ENCODE peak calls at places on chromosomes 2 and 18, in five cellular contexts. One of them, this sample, is unnamed.

GRCh38 chr2:64186698-64187605 is 42.7 kb upstream of the PELI1 start:
- DNase-seq in gastrocnemius medialis: no peak
- DNase-seq in breast epithelium: no peak
- DNase-seq in H1: no peak
- DNase-seq in HCT116: no peak
- DNase-seq in this sample: no peak

GRCh38 chr2:226115102-226115831 is 684.4 kb downstream of the IRS1 start:
- DNase-seq in H1: no peak
- DNase-seq in breast epithelium: no peak
- DNase-seq in HCT116: peak; percentile 99
- DNase-seq in gastrocnemius medialis: no peak
- DNase-seq in this sample: no peak

GRCh38 chr2:40455661-40456060 is 3.8 kb upstream of the SLC8A1 start:
- DNase-seq in HCT116: no peak
- DNase-seq in H1: no peak
- DNase-seq in breast epithelium: no peak
- DNase-seq in gastrocnemius medialis: no peak
- DNase-seq in this sample: no peak

GRCh38 chr2:161426788-161427412 is 10.8 kb downstream of the TBR1 start:
- DNase-seq in breast epithelium: no peak
- DNase-seq in H1: no peak
- DNase-seq in HCT116: no peak
- DNase-seq in gastrocnemius medialis: no peak
- DNase-seq in this sample: no peak

GRCh38 chr2:239660390-239661228 is 259.8 kb upstream of the HDAC4 start:
- DNase-seq in HCT116: peak; percentile 71
- DNase-seq in gastrocnemius medialis: no peak
- DNase-seq in H1: no peak
- DNase-seq in breast epithelium: no peak
- DNase-seq in this sample: peak; percentile 94

GRCh38 chr2:240466579-240467148 is 31.2 kb downstream of the GPC1 start:
- DNase-seq in gastrocnemius medialis: no peak
- DNase-seq in breast epithelium: peak; percentile 13
- DNase-seq in H1: no peak
- DNase-seq in HCT116: no peak
- DNase-seq in this sample: no peak

GRCh38 chr2:120026890-120027289 is 14.0 kb downstream of the EPB41L5 start:
- DNase-seq in breast epithelium: no peak
- DNase-seq in HCT116: no peak
- DNase-seq in H1: no peak
- DNase-seq in gastrocnemius medialis: no peak
- DNase-seq in this sample: no peak

GRCh38 chr2:109254174-109254904 is 125.3 kb downstream of the SH3RF3 start:
- DNase-seq in H1: no peak
- DNase-seq in breast epithelium: no peak
- DNase-seq in HCT116: no peak
- DNase-seq in gastrocnemius medialis: no peak
- DNase-seq in this sample: no peak

GRCh38 chr18:6022840-6023239 is 127.5 kb upstream of the TMEM200C start:
- DNase-seq in breast epithelium: no peak
- DNase-seq in HCT116: no peak
- DNase-seq in H1: peak; percentile 17
- DNase-seq in gastrocnemius medialis: no peak
- DNase-seq in this sample: no peak

GRCh38 chr2:24986397-24986796 is 14.6 kb upstream of the DNAJC27 start:
- DNase-seq in HCT116: no peak
- DNase-seq in breast epithelium: no peak
- DNase-seq in gastrocnemius medialis: no peak
- DNase-seq in H1: no peak
- DNase-seq in this sample: no peak

GRCh38 chr18:59748628-59749360 is 51.6 kb upstream of the CCBE1 start:
- DNase-seq in HCT116: peak; percentile 41
- DNase-seq in H1: no peak
- DNase-seq in gastrocnemius medialis: no peak
- DNase-seq in breast epithelium: no peak
- DNase-seq in this sample: no peak

GRCh38 chr18:41873730-41874129 is 81.3 kb upstream of the PIK3C3 start:
- DNase-seq in gastrocnemius medialis: no peak
- DNase-seq in H1: no peak
- DNase-seq in breast epithelium: no peak
- DNase-seq in HCT116: no peak
- DNase-seq in this sample: no peak

GRCh38 chr18:33034941-33035340 is 262.1 kb upstream of the KLHL14 start:
- DNase-seq in H1: no peak
- DNase-seq in breast epithelium: no peak
- DNase-seq in gastrocnemius medialis: no peak
- DNase-seq in HCT116: no peak
- DNase-seq in this sample: no peak

GRCh38 chr2:176110975-176111663 is 4.0 kb downstream of the HOXD11 start:
- DNase-seq in gastrocnemius medialis: no peak
- DNase-seq in H1: no peak
- DNase-seq in HCT116: no peak
- DNase-seq in breast epithelium: no peak
- DNase-seq in this sample: no peak

GRCh38 chr2:58620127-58620526 is 379.0 kb upstream of the FANCL start:
- DNase-seq in gastrocnemius medialis: no peak
- DNase-seq in H1: no peak
- DNase-seq in breast epithelium: no peak
- DNase-seq in HCT116: no peak
- DNase-seq in this sample: no peak

GRCh38 chr2:38620282-38620977 is 17.7 kb upstream of the HNRNPLL start:
- DNase-seq in HCT116: no peak
- DNase-seq in H1: no peak
- DNase-seq in gastrocnemius medialis: no peak
- DNase-seq in breast epithelium: no peak
- DNase-seq in this sample: no peak

GRCh38 chr2:186592137-186592875 is 2.5 kb downstream of the ITGAV start:
- DNase-seq in gastrocnemius medialis: no peak
- DNase-seq in breast epithelium: no peak
- DNase-seq in H1: no peak
- DNase-seq in HCT116: no peak
- DNase-seq in this sample: no peak

DNA sequence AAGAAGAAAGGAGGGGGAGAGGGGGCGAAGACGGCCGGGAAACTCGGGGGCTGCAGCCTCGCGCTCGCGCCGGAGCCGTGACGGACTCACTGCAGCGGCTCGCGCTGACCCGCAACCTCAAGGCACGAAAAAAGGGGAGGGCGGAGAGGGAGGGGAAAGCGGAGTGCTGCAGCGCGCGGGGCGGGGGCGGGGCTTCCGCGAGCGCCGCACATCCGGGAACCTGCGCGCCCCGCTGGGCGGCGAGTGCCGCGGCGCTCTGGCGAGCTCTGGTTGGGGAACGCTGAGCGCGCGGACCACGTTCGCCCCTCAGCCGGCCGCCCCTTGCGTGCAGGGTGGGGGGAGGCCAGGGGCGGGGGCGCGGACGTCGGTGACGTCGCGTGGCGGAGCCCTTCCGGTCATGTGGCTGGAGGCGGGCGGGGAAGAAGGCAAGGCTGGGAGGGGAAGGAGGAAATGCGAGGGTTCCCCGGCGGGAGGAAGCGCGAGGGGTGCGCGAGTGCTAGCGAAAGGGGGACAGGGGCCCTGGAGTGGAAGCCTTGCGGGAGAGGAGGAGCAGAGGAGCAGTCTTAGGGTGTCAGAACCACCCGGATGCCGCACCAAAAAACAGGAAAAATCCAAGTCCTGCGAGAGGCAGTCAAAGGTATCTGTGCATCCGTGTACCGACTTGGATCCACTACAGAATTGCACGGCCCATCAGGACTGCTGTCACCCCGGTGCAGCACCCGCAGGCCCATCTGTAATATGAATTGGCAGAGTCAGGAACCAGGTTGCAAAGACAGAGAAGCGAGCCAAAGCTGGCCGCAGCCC is at the start of gene PPP3R1:
- DNase-seq in breast epithelium: peak; percentile 94
- DNase-seq in HCT116: peak; percentile 85
- DNase-seq in gastrocnemius medialis: peak; percentile 93
- DNase-seq in H1: peak; percentile 84
- DNase-seq in this sample: peak; percentile 98
- TF ChIP-seq POLR2A in breast epithelium: peak; percentile 77
- TF ChIP-seq POLR2A in HCT116: peak; percentile 69
- TF ChIP-seq POLR2A in gastrocnemius medialis: peak; percentile 94
- TF ChIP-seq POLR2A in H1: peak; percentile 77
- TF ChIP-seq POLR2A in this sample: peak; percentile 89

DNA sequence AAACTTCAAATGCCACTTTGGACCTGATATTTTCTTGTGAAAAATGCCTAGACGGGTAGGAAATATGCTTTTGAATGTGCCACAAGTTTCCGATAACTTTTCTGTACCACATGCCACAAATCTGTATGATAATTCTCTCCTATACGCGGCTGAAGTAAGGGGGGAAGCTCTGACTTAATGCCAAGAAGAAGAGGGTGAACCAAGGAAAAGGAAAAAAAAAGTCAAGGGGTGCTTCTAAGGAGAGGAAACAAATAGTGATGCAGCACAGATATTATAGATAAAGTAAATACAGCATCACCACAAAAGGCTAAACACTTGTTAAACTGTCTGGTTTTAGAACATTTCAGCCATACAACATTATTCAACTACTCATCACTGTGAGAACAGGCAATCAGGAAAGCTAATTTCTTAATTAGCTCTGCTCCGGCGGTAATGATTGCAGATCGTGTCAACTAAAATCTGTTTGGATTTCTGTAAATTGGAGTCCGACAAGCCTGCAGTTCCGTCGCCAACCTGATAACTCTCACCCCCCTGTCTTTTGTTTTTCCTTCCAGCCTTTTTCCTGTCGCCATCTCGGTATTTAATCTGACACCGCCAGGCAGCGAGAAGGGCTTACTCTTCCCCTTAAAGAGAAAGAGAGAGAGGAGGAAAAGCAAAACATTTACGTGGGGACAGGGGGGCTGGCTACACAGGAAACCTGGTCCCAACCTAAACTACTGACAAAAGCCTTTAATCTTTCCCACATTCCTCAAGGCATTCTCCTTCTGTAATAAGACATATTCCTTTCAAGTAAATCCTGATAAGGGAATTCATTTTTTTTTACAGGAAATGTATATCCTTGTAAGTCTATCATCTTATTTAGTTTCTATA is 67.5 kb downstream of the ZEB2 start:
- DNase-seq in HCT116: no peak
- DNase-seq in breast epithelium: no peak
- DNase-seq in H1: no peak
- DNase-seq in gastrocnemius medialis: no peak
- DNase-seq in this sample: no peak
- TF ChIP-seq CTCF in HCT116: peak; percentile 3
- TF ChIP-seq CTCF in breast epithelium: no peak
- TF ChIP-seq CTCF in H1: peak; percentile 27
- TF ChIP-seq CTCF in gastrocnemius medialis: no peak
- TF ChIP-seq CTCF in this sample: no peak

GRCh38 chr2:15142069-15142689 is 419.0 kb downstream of the NBAS start:
- DNase-seq in breast epithelium: peak; percentile 20
- DNase-seq in H1: no peak
- DNase-seq in gastrocnemius medialis: no peak
- DNase-seq in HCT116: no peak
- DNase-seq in this sample: no peak
- TF ChIP-seq POLR2A in breast epithelium: no peak
- TF ChIP-seq POLR2A in H1: no peak
- TF ChIP-seq POLR2A in gastrocnemius medialis: no peak
- TF ChIP-seq POLR2A in HCT116: no peak
- TF ChIP-seq POLR2A in this sample: no peak

GRCh38 chr18:50866765-50867164 is 12.2 kb upstream of the ME2 start:
- DNase-seq in gastrocnemius medialis: no peak
- DNase-seq in breast epithelium: no peak
- DNase-seq in HCT116: no peak
- DNase-seq in H1: no peak
- DNase-seq in this sample: no peak
- TF ChIP-seq CTCF in gastrocnemius medialis: no peak
- TF ChIP-seq CTCF in breast epithelium: no peak
- TF ChIP-seq CTCF in HCT116: peak; percentile 17
- TF ChIP-seq CTCF in H1: no peak
- TF ChIP-seq CTCF in this sample: no peak

GRCh38 chr2:233867993-233868532 is at the start of gene MSL3B:
- DNase-seq in breast epithelium: no peak
- DNase-seq in HCT116: peak; percentile 46
- DNase-seq in gastrocnemius medialis: no peak
- DNase-seq in H1: no peak
- DNase-seq in this sample: no peak
- TF ChIP-seq POLR2A in breast epithelium: no peak
- TF ChIP-seq POLR2A in HCT116: peak; percentile 83
- TF ChIP-seq POLR2A in gastrocnemius medialis: no peak
- TF ChIP-seq POLR2A in H1: no peak
- TF ChIP-seq POLR2A in this sample: no peak

DNA sequence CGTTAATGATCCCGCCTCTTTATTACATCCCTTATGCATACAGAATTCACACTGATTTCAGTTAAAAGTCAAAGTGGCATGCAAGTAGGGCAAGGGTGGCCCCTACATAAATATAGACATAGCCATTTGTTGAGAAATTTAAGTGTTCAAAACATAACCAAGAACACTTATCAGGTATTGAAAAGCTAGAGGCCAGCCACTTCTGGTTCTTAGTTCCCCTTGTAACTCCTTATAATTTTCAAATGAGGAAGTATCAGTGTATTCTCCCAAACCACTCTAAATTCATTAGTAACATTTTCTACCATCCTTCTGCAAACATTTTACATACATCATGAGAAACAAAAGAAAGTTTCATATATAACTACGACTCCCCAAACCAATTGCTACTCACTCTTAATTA is 5.8 kb upstream of the ARL5A start:
- DNase-seq in gastrocnemius medialis: no peak
- DNase-seq in HCT116: no peak
- DNase-seq in H1: no peak
- DNase-seq in breast epithelium: no peak
- DNase-seq in this sample: no peak
- TF ChIP-seq CTCF in gastrocnemius medialis: no peak
- TF ChIP-seq CTCF in HCT116: no peak
- TF ChIP-seq CTCF in H1: no peak
- TF ChIP-seq CTCF in breast epithelium: no peak
- TF ChIP-seq CTCF in this sample: no peak

DNA sequence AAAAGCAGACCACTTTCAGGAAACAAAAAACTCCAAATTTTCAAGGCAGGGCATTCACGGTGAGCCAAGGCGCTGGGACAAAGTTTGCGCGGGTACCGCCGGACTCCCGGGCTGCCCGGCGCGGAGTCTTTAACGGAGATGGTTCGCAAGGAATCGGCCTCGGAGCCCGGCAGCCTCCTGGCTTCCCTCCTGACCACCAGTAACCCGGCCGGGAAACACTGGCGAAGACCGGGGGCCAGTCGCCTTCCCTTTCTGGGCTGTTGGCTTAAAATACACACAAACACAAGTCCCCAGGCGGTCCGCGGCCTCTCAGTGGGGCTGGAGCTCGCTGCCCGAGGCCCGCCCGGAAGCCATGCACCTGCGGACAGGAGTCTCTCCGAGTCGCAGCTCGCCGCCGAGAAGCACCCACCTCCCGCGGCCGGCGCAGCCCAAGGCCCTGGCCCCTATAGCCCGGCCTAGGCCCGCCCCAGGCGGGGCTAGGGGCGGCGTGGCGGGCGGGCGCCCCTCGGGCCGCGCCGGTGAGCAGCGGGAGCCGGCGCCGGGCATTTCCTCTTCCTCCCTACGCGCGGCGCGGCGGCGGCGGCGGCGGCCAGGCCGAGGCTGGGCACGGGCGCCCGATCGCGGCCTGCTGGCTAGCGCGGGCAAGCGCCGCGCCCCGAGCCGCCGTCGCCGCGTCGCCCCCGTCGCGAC is 550 bp upstream of the KCMF1 start:
- DNase-seq in HCT116: no peak
- DNase-seq in H1: no peak
- DNase-seq in gastrocnemius medialis: peak; percentile 36
- DNase-seq in breast epithelium: peak; percentile 53
- DNase-seq in this sample: no peak
- TF ChIP-seq POLR2A in HCT116: peak; percentile 51
- TF ChIP-seq POLR2A in H1: peak; percentile 32
- TF ChIP-seq POLR2A in gastrocnemius medialis: peak; percentile 38
- TF ChIP-seq POLR2A in breast epithelium: no peak
- TF ChIP-seq POLR2A in this sample: no peak

This sample was measured in vagina.